ENCODE peak calls at places on chromosomes 16 and 17, in four cellular contexts. D is HL-60, L is GM12878, R is K562. E is an unnamed sample.
A peak's percentile ranks its signal among the peaks of the same experiment; 100 is the strongest.

GRCh38 chr17:39139561-39139960 is 11.9 kb downstream of the PLXDC1 start:
- DNase-seq in D (no peak), L (no peak), R (no peak), E (no peak)

GRCh38 chr17:17041018-17041521 is 1.2 kb upstream of the MPRIP start:
- DNase-seq in D (no peak), L (no peak), R (peak; percentile 51), E (no peak)

GRCh38 chr16:67326472-67327309 is at the start of the genes KCTD19 and LRRC36:
- DNase-seq in D (no peak), L (no peak), R (peak; percentile 84), E (peak; percentile 71)

GRCh38 chr17:57666946-57667345 is 78.2 kb downstream of the CCDC182 start:
- DNase-seq in D (no peak), L (no peak), R (no peak), E (no peak)

GRCh38 chr16:82657239-82657638 is 30.5 kb downstream of the CDH13 start:
- DNase-seq in D (no peak), L (no peak), R (no peak), E (no peak)

GRCh38 chr17:39598635-39599005 is 9.1 kb downstream of the NEUROD2 start:
- DNase-seq in D (no peak), L (no peak), R (no peak), E (no peak)

GRCh38 chr17:76049239-76049638 is 22.1 kb upstream of the EVPL start:
- DNase-seq in D (no peak), L (no peak), R (no peak), E (no peak)

GRCh38 chr16:66604376-66605176 is at the start of gene CMTM3:
- DNase-seq in D (no peak), L (no peak), R (peak; percentile 79), E (peak; percentile 80)

GRCh38 chr17:79988163-79988971 is 47.3 kb downstream of the TBC1D16 start:
- DNase-seq in D (no peak), L (no peak), R (no peak), E (no peak)

GRCh38 chr17:27945333-27945616 is 52.1 kb upstream of the LYRM9 start:
- DNase-seq in D (no peak), L (no peak), R (no peak), E (no peak)

GRCh38 chr16:58123896-58124600 is 5.1 kb downstream of the CFAP20 start:
- DNase-seq in D (no peak), L (no peak), R (no peak), E (no peak)

GRCh38 chr16:46929378-46930332 is 43.8 kb downstream of the DNAJA2 start:
- DNase-seq in D (peak; percentile 35), L (no peak), R (peak; percentile 79), E (peak; percentile 84)

GRCh38 chr17:78645421-78646295 is 68.5 kb upstream of the DNAH17 start:
- DNase-seq in D (peak; percentile 55), L (peak; percentile 70), R (peak; percentile 28), E (peak; percentile 56)

GRCh38 chr17:21418446-21419298 is 42.5 kb downstream of the KCNJ12 start:
- DNase-seq in D (no peak), L (no peak), R (no peak), E (no peak)

GRCh38 chr17:21417921-21418320 is 41.8 kb downstream of the KCNJ12 start:
- DNase-seq in D (no peak), L (no peak), R (no peak), E (no peak)

GRCh38 chr17:21425321-21425720 is 49.2 kb downstream of the KCNJ12 start:
- DNase-seq in D (no peak), L (no peak), R (no peak), E (no peak)

DNA sequence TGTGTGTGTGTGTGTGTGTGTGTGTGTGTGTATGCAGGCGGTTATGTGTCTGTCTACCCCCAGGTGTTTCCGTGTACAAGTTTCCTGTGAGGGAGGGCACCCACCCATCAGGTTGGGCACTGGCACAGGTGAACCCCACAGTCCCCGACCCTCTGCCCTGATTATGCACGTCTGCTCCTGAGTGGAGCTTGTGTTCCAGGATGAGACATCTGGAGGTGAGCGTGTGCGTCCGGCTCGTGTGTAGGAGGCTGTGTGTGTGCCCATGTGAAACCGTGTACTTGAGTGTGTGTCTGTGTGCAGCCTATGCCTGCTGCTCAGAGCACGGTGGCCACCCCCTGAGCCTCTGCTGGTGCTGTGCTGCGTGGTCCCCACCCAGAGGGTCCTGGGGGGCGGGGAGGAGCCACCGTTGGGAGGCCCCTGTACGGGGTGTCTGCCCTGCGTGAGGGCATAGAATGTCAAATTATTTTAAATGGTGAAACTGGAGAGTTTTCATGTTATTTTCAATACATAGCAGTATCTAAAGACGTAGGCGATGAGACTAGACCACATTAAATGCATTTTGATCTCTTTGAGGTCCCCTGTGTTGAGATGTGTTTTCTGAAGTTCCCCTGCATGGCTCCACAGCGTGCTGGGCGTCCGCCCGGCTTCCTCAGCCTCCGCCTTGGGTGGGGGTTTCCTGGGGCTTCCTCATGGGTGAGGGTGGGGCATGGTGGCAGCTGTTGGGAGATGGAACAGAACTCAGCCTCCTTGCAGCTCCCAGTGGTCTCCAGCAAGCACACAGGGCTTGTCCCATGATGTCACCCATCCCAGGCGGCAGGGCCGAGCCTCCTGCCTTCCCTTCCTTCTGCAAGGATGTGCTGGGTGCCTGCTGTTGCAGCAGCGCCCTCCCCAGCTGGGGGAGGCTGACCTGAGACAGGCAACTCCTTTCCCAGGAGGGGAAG is 43.4 kb downstream of the KCNJ12 start:
- DNase-seq in D (no peak), L (no peak), R (no peak), E (no peak)
- TF ChIP-seq SPI1 in D (no peak), L (no peak), R (no peak), E (no peak)

GRCh38 chr16:17555176-17555575 is 84.4 kb upstream of the XYLT1 start:
- DNase-seq in D (no peak), L (no peak), R (no peak), E (no peak)

GRCh38 chr16:17560548-17560947 is 89.8 kb upstream of the XYLT1 start:
- DNase-seq in D (no peak), L (no peak), R (no peak), E (no peak)

GRCh38 chr16:17561056-17561455 is 90.3 kb upstream of the XYLT1 start:
- DNase-seq in D (no peak), L (no peak), R (no peak), E (no peak)

GRCh38 chr16:17556276-17557052 is 85.7 kb upstream of the XYLT1 start:
- DNase-seq in D (no peak), L (no peak), R (peak; percentile 27), E (no peak)

GRCh38 chr16:17557480-17557879 is 86.7 kb upstream of the XYLT1 start:
- DNase-seq in D (no peak), L (no peak), R (no peak), E (no peak)
- TF ChIP-seq SPI1 in D (no peak), L (no peak), R (no peak), E (no peak)

GRCh38 chr16:11079657-11080187 is 135.4 kb downstream of the CLEC16A start:
- DNase-seq in D (no peak), L (no peak), R (no peak), E (no peak)
- TF ChIP-seq SPI1 in D (no peak), L (no peak), R (no peak), E (no peak)

GRCh38 chr17:2937331-2938003 is 125.9 kb downstream of the OR1D5 start:
- DNase-seq in D (no peak), L (no peak), R (no peak), E (no peak)

GRCh38 chr17:2936771-2937321 is 126.6 kb downstream of the OR1D5 start:
- DNase-seq in D (no peak), L (no peak), R (no peak), E (no peak)

GRCh38 chr17:2943971-2944370 is 119.4 kb downstream of the OR1D5 start:
- DNase-seq in D (peak; percentile 35), L (no peak), R (no peak), E (no peak)

GRCh38 chr17:2939714-2940351 is 123.6 kb downstream of the OR1D5 start:
- DNase-seq in D (no peak), L (no peak), R (no peak), E (no peak)

DNA sequence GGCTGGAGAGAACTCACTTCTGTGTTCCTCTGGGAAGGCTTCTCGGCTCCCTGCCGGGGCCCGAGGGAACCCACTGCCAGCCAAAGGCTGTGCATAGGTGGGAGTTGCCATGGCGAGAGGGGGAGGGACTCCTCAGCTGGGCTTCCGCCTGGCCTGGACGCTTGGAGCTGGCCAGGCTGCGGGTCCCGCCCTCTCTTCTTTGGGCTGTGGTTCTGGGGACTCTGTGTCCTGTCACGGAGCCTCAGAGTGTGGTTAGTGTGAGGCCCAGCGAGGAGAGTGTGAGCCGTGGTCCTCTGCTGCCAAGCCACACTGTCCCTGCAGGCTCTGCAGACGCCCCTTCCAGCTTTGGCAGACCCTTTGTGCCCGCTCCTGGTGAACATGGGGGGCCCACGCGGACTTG is 123.1 kb downstream of the OR1D5 start:
- DNase-seq in D (no peak), L (no peak), R (no peak), E (no peak)
- TF ChIP-seq SPI1 in D (no peak), L (no peak), R (no peak), E (no peak)

DNA sequence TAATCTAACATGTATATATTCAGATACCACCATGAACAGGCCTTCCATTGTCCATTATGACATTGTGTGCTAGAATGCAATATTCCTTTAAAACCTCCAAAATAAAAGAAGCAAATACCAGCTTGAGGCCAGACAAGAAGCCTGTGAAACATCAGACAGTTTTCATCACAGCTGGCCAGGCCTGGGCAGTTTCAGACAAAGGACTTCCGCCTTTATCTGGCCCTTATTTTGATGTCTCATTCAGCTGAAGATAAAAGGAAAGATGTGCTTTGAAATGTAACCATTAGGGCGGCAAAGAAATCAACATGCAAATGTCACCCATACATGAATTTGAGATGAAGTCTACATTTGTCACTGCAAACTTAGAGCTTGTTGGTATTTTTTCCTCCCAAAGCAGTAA is 737.5 kb downstream of the KCNJ2 start:
- DNase-seq in D (no peak), L (no peak), R (no peak), E (no peak)
- TF ChIP-seq SPI1 in D (no peak), L (no peak), R (no peak), E (no peak)

DNA sequence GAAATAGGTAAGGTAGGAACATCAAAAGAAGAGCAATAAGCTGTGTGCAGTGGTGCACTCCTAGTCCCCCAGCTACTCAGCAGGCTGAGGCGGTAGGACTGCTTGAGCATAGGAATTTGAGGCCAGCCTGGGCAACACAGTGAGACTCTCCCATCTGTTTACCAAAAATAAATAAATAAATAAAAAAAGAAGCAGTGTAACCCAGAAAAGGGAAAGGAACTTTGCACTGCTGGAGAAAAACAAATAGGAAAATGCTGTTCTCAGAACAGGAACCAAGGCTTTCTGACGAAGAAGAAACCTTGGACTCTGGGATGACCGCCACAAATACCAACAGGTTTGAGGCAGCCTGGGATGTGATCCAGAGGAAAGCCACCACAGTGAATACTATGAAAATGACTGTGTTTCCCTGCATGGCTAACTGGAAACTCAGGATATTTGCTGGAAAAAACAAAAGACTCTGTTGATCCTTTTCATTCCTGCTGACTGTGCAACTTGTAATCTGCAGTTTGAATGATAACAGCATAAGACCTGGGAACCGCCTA is 41.2 kb downstream of the TTC19 start:
- DNase-seq in D (no peak), L (no peak), R (no peak), E (no peak)
- TF ChIP-seq SPI1 in D (no peak), L (no peak), R (no peak), E (no peak)